ENCODE peak calls at places on chromosomes 3 and 15, in eight cellular contexts. A, M, E, W, D, C, U and P are unnamed samples.

GRCh38 chr3:122619040-122619439 is 41.6 kb downstream of the PARP15 start:
- DNase-seq in D (no peak), E (no peak), U (no peak), C (no peak), W (no peak), A (no peak), M (no peak), P (peak)

GRCh38 chr3:133998691-133999241 is 31.0 kb downstream of the SLCO2A1 start:
- DNase-seq in C (no peak), A (no peak), W (no peak), M (no peak), U (no peak), D (no peak), E (no peak), P (no peak)

GRCh38 chr3:4517095-4517494 is 23.9 kb downstream of the ITPR1 start:
- DNase-seq in W (no peak), D (no peak), C (no peak), A (no peak), M (no peak), U (no peak), E (no peak), P (no peak)

GRCh38 chr3:80439490-80439889 is 671.7 kb upstream of the ROBO1 start:
- DNase-seq in C (no peak), U (no peak), D (no peak), W (no peak), E (no peak), A (no peak), M (no peak), P (no peak)

GRCh38 chr3:52007291-52007690 is 11.6 kb upstream of the RPL29 start:
- DNase-seq in D (no peak), C (peak), W (no peak), A (no peak), M (no peak), U (no peak), E (no peak), P (no peak)

GRCh38 chr15:85411992-85412538 is 31.7 kb downstream of the AKAP13 start:
- DNase-seq in U (no peak), D (no peak), E (no peak), M (peak), W (no peak), C (no peak), A (no peak), P (no peak)

GRCh38 chr3:53836084-53836872 is 9.9 kb downstream of the CHDH start:
- DNase-seq in M (no peak), C (no peak), E (no peak), U (no peak), D (no peak), W (no peak), A (no peak), P (no peak)

GRCh38 chr3:120348065-120348980 is 831 bp downstream of the LRRC58 start:
- DNase-seq in C (no peak), E (peak), W (peak), M (peak), A (no peak), D (no peak), U (no peak), P (peak)

GRCh38 chr15:36447373-36447772 is 132.1 kb upstream of the CDIN1 start:
- DNase-seq in D (no peak), E (no peak), U (no peak), A (no peak), C (no peak), M (no peak), W (no peak), P (no peak)

GRCh38 chr3:32237670-32238026 is 832 bp upstream of the CMTM8 start:
- DNase-seq in D (no peak), C (no peak), W (no peak), A (no peak), E (no peak), U (no peak), M (no peak), P (no peak)

GRCh38 chr15:78146437-78147154 is 2.6 kb upstream of the IDH3A start:
- DNase-seq in W (no peak), A (no peak), U (no peak), C (peak), M (no peak), D (no peak), E (no peak), P (peak)

GRCh38 chr3:197953881-197954280 is 3.9 kb downstream of the RPL35A start:
- DNase-seq in U (no peak), D (no peak), W (no peak), A (peak), C (no peak), E (no peak), M (no peak), P (no peak)

GRCh38 chr3:88058322-88058592 is 548 bp downstream of the CGGBP1 start:
- DNase-seq in U (no peak), D (no peak), M (peak), E (no peak), A (no peak), W (no peak), C (no peak), P (no peak)

GRCh38 chr15:98824595-98824994 is 176.3 kb downstream of the IGF1R start:
- DNase-seq in W (no peak), M (no peak), A (no peak), E (no peak), C (no peak), D (no peak), U (no peak), P (no peak)

GRCh38 chr15:64046347-64047153 is at the start of gene DAPK2:
- DNase-seq in E (peak), C (peak), W (peak), A (peak), D (peak), U (peak), M (peak), P (peak)

GRCh38 chr3:185822957-185823279 is 1.9 kb downstream of the IGF2BP2 start:
- DNase-seq in E (no peak), D (no peak), M (no peak), U (no peak), W (no peak), A (no peak), C (no peak), P (no peak)

GRCh38 chr15:79425591-79426295 is 6.4 kb upstream of the MINAR1 start:
- DNase-seq in M (no peak), D (no peak), U (no peak), A (no peak), C (no peak), W (no peak), E (no peak), P (no peak)

GRCh38 chr3:190877925-190878324 is 15.4 kb upstream of the GMNC start:
- DNase-seq in W (no peak), M (no peak), U (peak), A (no peak), C (no peak), D (no peak), E (no peak), P (peak)

GRCh38 chr3:132659370-132660055 is at the start of gene ACAD11:
- DNase-seq in C (peak), U (peak), W (peak), M (peak), D (peak), A (peak), E (peak), P (peak)

GRCh38 chr3:42066516-42067181 is 24.5 kb upstream of the TRAK1 start:
- DNase-seq in E (no peak), W (peak), A (no peak), U (no peak), C (no peak), D (no peak), M (peak), P (no peak)

GRCh38 chr3:76044601-76045600 is 259.6 kb upstream of the ZNF717 start:
- DNase-seq in D (no peak), E (peak), C (no peak), W (no peak), M (no peak), U (no peak), A (no peak), P (peak)

GRCh38 chr3:194306109-194306686 is 44.9 kb downstream of the CPN2 start:
- DNase-seq in E (no peak), C (no peak), U (no peak), M (no peak), A (no peak), W (peak), D (peak), P (no peak)

GRCh38 chr3:141575879-141576743 is 89.3 kb downstream of the RASA2 start:
- DNase-seq in D (no peak), U (peak), C (no peak), M (peak), A (no peak), E (no peak), W (no peak), P (peak)

GRCh38 chr3:139430467-139430866 is 41.0 kb upstream of the COPB2 start:
- DNase-seq in A (no peak), M (no peak), D (no peak), W (no peak), E (no peak), U (no peak), C (no peak), P (no peak)

GRCh38 chr3:56054827-56055226 is 413.4 kb downstream of the ERC2 start:
- DNase-seq in W (no peak), U (no peak), C (no peak), A (no peak), E (no peak), D (no peak), M (no peak), P (peak)

GRCh38 chr3:94146455-94146854 is 83.6 kb downstream of the NSUN3 start:
- DNase-seq in E (no peak), W (no peak), M (no peak), U (no peak), A (no peak), C (no peak), D (no peak), P (no peak)

GRCh38 chr3:139318431-139318816 is 25.4 kb upstream of the MRPS22 start:
- DNase-seq in E (no peak), U (no peak), C (no peak), M (no peak), W (no peak), A (no peak), D (no peak), P (no peak)

GRCh38 chr3:64814360-64814759 is 126.6 kb upstream of the ADAMTS9 start:
- DNase-seq in M (no peak), C (peak), W (no peak), U (no peak), E (no peak), A (no peak), D (no peak), P (no peak)

DNA sequence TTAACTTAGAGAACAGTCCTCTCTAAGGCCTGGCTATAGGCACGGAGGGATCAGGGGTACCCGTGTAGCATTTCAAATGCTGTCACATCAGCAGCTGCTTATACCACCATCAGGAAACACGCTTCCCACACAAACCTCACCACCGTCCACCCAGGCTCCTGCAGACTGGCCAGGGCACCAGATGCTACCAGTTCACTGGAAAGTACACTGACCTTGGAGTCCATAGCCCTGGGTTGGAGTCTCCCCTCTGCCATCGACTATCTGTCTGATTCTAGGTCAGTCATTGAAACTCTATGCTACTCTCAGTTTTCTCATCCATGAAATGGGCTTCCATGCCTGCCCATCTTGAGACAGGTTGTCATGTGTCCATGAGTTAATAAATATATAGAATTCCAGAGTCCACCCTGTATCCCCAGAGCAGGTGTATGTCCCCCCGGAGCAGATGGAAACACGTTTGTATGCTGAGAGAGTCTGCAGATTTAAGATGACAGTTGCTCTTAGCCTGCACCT is 156.0 kb upstream of the SMAD3 start:
- DNase-seq in W (no peak), M (no peak), C (no peak), D (no peak), E (no peak), A (no peak), U (no peak), P (no peak)
- H3K27ac ChIP-seq in W (peak), M (no peak), C (no peak), D (no peak), E (peak), A (no peak), U (no peak), P (no peak)

GRCh38 chr3:43212914-43213611 is 73.3 kb upstream of the SNRK start:
- DNase-seq in U (no peak), W (no peak), D (no peak), M (no peak), E (no peak), A (no peak), C (no peak), P (no peak)

GRCh38 chr3:43207628-43208085 is 78.7 kb upstream of the SNRK start:
- DNase-seq in D (no peak), M (no peak), C (no peak), U (no peak), E (no peak), W (no peak), A (no peak), P (no peak)

GRCh38 chr3:43211681-43212080 is 74.7 kb upstream of the SNRK start:
- DNase-seq in A (no peak), E (no peak), C (no peak), M (no peak), D (no peak), U (no peak), W (no peak), P (no peak)

GRCh38 chr3:43213631-43214030 is 72.7 kb upstream of the SNRK start:
- DNase-seq in A (no peak), C (no peak), M (no peak), U (no peak), D (no peak), E (no peak), W (no peak), P (no peak)

DNA sequence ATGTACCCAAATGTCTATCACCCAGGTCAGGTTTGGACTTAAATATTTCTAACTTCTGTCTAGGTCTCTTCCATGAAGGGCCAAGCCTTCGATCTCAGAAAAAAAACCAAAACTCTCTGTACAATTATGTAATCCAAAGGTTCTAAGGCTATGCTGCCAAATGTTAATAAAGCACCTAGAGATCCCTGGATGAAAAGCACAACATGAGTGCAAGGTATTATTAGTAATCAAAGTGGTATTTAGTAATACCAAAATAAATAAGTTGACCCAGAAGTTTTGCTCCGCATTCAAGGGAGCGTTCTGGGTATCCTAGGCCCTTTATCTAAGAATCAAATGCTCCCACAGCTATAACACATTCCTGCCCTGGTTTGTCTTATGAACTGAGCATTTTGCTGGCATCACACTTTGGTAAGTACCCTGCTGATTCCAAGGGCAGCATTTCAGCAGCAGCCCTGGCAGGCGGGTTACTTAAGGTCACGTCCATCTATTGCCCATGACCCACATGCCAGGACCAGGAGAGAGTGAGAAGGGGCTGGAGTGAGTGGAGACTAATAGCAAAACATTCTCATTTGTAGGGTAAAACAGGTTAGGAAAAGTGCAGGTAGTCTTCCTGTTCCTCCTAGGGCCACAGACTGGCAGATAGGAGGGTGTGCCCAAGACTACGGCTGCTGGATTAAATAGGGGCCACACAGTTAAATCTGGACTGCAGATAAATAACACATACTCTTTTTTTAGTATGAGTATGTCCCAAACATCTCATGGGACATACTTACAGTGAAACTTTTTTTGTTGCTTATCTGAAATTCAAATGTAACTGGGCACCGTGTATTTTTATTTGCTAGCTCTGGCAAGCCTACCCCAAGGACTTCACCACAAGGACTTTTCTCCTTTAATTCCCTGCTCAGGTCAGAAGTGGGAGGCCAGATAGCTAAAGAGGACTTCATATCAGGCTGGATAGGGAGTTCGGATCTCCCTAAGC is 76.0 kb upstream of the SNRK start:
- DNase-seq in W (no peak), U (no peak), D (no peak), C (no peak), A (no peak), M (no peak), E (no peak), P (no peak)
- H3K27ac ChIP-seq in W (no peak), U (no peak), D (no peak), C (no peak), A (no peak), M (no peak), E (no peak), P (no peak)

GRCh38 chr3:57974796-57975388 is 33.3 kb upstream of the FLNB start:
- DNase-seq in W (no peak), M (peak), D (no peak), C (no peak), U (no peak), E (no peak), A (no peak), P (peak)
- H3K27ac ChIP-seq in W (peak), M (peak), D (no peak), C (no peak), U (peak), E (no peak), A (no peak), P (peak)

DNA sequence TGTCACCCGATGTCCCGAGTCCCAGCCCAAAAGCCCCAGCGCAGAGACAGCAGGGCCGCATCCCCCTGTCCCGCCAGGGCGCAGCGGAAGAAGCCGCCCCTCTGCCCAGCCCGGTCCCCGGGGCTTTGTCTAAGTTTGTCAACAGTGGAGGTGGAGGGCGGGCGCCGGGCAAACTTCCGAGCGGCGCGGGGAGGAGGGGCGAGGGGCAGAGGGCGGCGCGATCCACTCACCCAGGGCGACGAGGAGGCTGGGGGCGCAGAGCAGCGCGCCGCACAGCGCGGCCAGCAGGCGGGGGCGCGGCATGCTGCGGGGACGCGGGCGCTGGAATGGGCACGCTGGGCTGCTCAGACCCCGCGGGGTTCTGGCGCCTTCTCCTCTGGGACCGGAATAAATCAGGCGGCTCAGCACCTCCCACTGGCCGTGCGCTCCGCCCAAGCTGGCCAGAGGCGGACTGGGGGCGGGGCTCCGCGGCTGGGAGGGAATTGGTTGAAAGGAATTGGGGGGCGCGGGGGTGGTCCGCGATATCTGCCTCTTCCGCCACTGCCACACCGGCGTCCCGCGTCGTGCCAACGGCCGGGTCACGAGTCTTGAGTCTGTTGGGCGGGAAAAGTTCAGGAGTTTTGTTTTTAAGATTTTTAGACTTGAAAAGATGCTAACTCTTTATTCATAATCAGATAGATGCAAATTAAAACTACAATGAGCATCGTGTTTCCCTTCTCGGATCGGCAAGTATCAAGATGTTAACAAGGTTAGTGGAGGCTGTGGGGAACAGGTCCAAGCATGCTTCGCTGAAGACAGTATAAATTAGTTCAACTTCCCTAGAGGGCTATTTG is at the start of gene MFGE8:
- DNase-seq in W (peak), E (peak), C (peak), A (peak), D (peak), U (peak), M (peak), P (peak)
- H3K27ac ChIP-seq in W (peak), E (peak), C (peak), A (peak), D (peak), U (peak), M (no peak), P (peak)

DNA sequence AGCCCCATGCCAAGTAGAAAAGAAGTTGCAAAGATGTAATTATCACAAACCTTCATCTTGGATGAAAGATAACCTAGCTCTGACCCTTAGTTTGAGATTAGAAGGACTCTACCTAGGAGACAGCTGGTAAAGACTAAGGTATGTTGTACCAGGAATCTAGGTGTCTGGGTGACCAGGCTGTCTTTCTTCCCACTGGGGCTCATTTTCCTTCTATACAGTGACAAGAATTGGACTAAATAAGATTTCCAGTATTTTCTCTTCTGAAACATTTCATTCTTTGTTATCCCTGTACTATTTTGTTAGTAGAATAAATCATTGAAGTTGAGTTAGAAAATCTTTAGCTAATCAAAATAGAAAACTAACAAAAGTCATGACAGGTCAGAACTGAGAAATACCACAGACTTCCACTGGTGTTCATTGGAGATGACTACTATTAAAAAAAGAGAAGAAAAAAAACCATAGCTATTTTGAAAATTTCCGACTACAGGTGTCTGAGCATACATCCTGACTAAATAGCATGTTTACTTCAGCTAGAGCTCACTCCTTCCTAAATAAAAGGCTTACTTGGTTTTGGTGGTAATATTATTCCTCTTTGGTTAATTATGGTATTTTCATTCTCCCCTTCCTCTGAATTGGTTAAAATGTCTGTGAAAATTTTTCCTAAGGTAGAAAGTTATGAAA is 10.1 kb downstream of the TGFBR2 start:
- DNase-seq in W (no peak), C (no peak), D (no peak), A (no peak), U (no peak), E (no peak), M (no peak), P (no peak)
- H3K27ac ChIP-seq in W (peak), C (no peak), D (no peak), A (no peak), U (peak), E (no peak), M (no peak), P (no peak)

DNA sequence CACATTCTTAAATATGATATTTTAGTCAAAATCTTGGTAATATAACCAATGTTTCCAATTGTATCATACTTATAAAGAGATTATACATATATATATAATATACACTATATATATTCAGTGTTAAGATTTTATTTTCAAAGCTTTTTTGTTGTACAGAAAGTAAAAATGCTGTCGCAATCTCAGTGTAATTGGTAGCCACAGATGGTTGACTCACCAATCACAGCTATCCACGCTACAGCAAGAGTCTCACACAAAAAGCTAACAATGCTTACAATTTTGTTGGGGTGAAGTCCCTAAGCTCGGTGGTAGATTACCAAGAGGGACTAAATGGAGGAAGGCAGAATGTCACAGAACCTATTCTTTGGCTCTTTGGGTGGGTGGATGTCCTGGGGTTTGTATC is 16.9 kb upstream of the CFAP161 start:
- DNase-seq in A (no peak), C (no peak), E (no peak), W (no peak), M (no peak), U (no peak), D (no peak), P (no peak)
- H3K27ac ChIP-seq in A (no peak), C (no peak), E (no peak), W (no peak), M (no peak), U (no peak), D (no peak), P (no peak)